ENCODE peak calls at places on chromosomes 13 and 19, in eight cellular contexts. O is HFFc6, Q is cardiac fibroblast, X is prostate gland, B is left ventricle myocardium inferior, D is body of pancreas, I is lung, E is IMR-90. P is an unnamed sample.

GRCh38 chr13:75220238-75220542 is 261.8 kb downstream of the TBC1D4 start:
- DNase-seq in X (no peak), O (no peak), B (no peak), Q (no peak), D (no peak), I (no peak), E (no peak), P (no peak)

GRCh38 chr13:37886879-37887278 is 17.3 kb upstream of the TRPC4 start:
- DNase-seq in E (no peak), I (no peak), O (no peak), Q (no peak), D (no peak), X (no peak), B (no peak), P (no peak)

GRCh38 chr19:39236527-39236926 is 8.3 kb downstream of the IFNL3 start:
- DNase-seq in E (no peak), X (no peak), O (no peak), B (no peak), I (no peak), Q (no peak), D (no peak), P (no peak)

GRCh38 chr19:11142528-11143171 is 12.9 kb downstream of the SPC24 start:
- DNase-seq in I (peak; percentile 93), E (peak; percentile 95), X (peak; percentile 62), B (peak; percentile 92), D (peak; percentile 80), O (peak; percentile 93), Q (peak; percentile 96), P (peak; percentile 98)

GRCh38 chr19:48680436-48681126 is 7.8 kb upstream of the NTN5 start:
- DNase-seq in X (no peak), E (no peak), I (no peak), B (no peak), D (no peak), Q (no peak), O (no peak), P (no peak)

GRCh38 chr19:38402967-38403674 is at the start of gene FAM98C:
- DNase-seq in I (peak; percentile 96), B (peak; percentile 96), Q (peak; percentile 96), X (peak; percentile 96), D (peak; percentile 97), O (peak; percentile 93), E (peak; percentile 92), P (peak; percentile 99)

GRCh38 chr19:12868540-12869112 is 12.6 kb downstream of the DNASE2 start:
- DNase-seq in B (no peak), X (no peak), D (no peak), I (no peak), Q (peak; percentile 29), O (peak; percentile 25), E (no peak), P (no peak)

GRCh38 chr13:49998714-49999624 is 2.1 kb downstream of the TRIM13 start:
- DNase-seq in I (no peak), E (no peak), D (no peak), B (no peak), Q (no peak), O (no peak), X (no peak), P (no peak)

GRCh38 chr13:43835701-43836100 is 43.8 kb downstream of the CCDC122 start:
- DNase-seq in D (no peak), B (no peak), Q (peak; percentile 61), I (no peak), E (peak; percentile 61), X (no peak), O (no peak), P (no peak)

GRCh38 chr13:32471187-32471922 is 43.4 kb upstream of the N4BP2L1 start:
- DNase-seq in B (peak; percentile 42), O (no peak), E (peak; percentile 67), X (no peak), D (no peak), I (no peak), Q (peak; percentile 66), P (no peak)

GRCh38 chr19:4066176-4066606 is 508 bp downstream of the ZBTB7A start:
- DNase-seq in E (no peak), O (no peak), Q (no peak), D (peak; percentile 59), X (peak; percentile 47), I (no peak), B (peak; percentile 63), P (no peak)

GRCh38 chr13:50672025-50672424 is 171.5 kb downstream of the DLEU7 start:
- DNase-seq in O (no peak), B (no peak), D (peak; percentile 57), E (no peak), I (no peak), X (no peak), Q (peak; percentile 31), P (no peak)

GRCh38 chr13:83312194-83312593 is 570.1 kb downstream of the SLITRK1 start:
- DNase-seq in Q (peak; percentile 12), E (peak; percentile 6), I (no peak), X (no peak), D (no peak), B (no peak), O (no peak), P (no peak)

GRCh38 chr19:19444694-19445155 is 39.2 kb downstream of the GATAD2A start:
- DNase-seq in D (no peak), Q (peak; percentile 43), X (no peak), E (peak; percentile 36), O (peak; percentile 35), B (no peak), I (no peak), P (no peak)

GRCh38 chr19:54369082-54369691 is 4.5 kb upstream of the LAIR1 start:
- DNase-seq in D (no peak), E (no peak), X (no peak), Q (no peak), B (no peak), I (no peak), O (no peak), P (no peak)

GRCh38 chr13:114310961-114311360 is 3.3 kb upstream of the CHAMP1 start:
- DNase-seq in I (no peak), O (no peak), D (no peak), X (no peak), B (no peak), E (peak; percentile 75), Q (peak; percentile 38), P (no peak)

GRCh38 chr19:44587863-44588752 is 25.3 kb upstream of the IGSF23 start:
- DNase-seq in D (no peak), X (no peak), B (no peak), I (no peak), E (peak; percentile 96), O (peak; percentile 82), Q (peak; percentile 90), P (no peak)

GRCh38 chr19:55257461-55258411 is 1.1 kb downstream of the PPP6R1 start:
- DNase-seq in Q (peak; percentile 21), B (no peak), D (peak; percentile 23), I (no peak), E (peak; percentile 32), X (no peak), O (no peak), P (no peak)

GRCh38 chr19:47479701-47480503 is 4.1 kb downstream of the KPTN start:
- DNase-seq in O (no peak), B (no peak), X (no peak), E (no peak), I (no peak), Q (no peak), D (no peak), P (no peak)

DNA sequence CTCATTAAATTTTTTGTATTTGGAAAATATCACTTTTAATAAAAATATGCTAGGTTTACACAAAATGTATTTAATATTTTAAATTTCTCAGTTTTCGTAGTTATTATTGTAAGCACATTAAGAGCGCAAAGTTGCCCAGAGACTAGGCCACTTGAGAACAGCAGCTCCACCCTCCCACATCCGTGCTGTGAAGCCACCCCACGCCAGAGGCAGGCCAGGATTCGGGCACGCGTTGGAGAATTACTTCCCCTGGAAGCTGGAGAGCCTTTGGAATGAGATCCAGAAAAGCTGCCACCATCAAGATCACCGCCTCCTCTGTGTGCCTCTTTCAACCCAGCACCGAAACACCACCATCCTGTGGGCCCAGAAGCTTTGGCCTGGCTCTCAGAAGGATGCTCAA is 41.0 kb upstream of the SPACA7 start:
- DNase-seq in X (no peak), O (no peak), Q (no peak), I (no peak), D (no peak), B (no peak), E (no peak), P (no peak)
- TF ChIP-seq CTCF in X (no peak), O (no peak), Q (no peak), I (no peak), D (no peak), B (no peak), E (no peak), P (no peak)

GRCh38 chr19:50835785-50836542 is 2.6 kb upstream of the KLK15 start:
- DNase-seq in B (peak; percentile 66), E (peak; percentile 45), O (peak; percentile 26), I (peak; percentile 64), X (peak; percentile 83), D (peak; percentile 93), Q (peak; percentile 60), P (peak; percentile 90)
- TF ChIP-seq CTCF in B (no peak), E (no peak), O (no peak), I (no peak), X (no peak), D (no peak), Q (no peak), P (no peak)

DNA sequence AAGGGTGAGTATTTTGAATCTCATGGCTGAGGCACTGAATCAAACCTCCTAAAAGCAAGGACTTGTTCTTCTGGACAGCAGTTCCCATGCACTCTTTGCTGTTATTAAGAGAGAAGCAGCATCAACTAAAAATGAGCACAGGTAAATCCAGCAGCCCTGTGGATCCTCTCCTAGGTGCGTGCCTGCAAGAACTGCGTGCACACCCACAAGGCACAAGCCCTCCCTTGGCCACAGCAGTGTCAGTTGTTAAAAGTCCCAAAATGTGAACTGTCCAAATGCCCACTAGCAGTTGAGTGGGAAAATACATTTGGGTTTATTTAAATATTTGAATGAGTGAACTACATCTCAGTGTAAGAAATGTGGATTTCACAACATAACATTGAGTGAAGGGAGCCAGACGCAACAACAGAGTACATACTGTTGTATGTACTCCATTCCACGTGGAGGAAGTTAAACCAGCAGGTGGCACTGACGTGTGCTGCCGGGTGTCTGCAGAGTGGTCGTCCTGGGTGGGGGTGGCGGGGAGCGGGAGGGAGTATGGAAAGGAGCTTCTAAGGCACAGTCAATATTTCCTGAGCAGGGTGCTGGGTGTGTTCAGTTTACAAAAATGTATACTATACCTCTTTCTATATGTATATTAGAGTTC is 266.4 kb downstream of the NALCN start:
- DNase-seq in I (no peak), E (peak; percentile 66), B (no peak), Q (peak; percentile 70), D (no peak), O (peak; percentile 4), X (no peak), P (no peak)
- TF ChIP-seq CTCF in I (no peak), E (peak; percentile 55), B (peak; percentile 13), Q (peak; percentile 48), D (no peak), O (peak; percentile 74), X (no peak), P (peak; percentile 60)

DNA sequence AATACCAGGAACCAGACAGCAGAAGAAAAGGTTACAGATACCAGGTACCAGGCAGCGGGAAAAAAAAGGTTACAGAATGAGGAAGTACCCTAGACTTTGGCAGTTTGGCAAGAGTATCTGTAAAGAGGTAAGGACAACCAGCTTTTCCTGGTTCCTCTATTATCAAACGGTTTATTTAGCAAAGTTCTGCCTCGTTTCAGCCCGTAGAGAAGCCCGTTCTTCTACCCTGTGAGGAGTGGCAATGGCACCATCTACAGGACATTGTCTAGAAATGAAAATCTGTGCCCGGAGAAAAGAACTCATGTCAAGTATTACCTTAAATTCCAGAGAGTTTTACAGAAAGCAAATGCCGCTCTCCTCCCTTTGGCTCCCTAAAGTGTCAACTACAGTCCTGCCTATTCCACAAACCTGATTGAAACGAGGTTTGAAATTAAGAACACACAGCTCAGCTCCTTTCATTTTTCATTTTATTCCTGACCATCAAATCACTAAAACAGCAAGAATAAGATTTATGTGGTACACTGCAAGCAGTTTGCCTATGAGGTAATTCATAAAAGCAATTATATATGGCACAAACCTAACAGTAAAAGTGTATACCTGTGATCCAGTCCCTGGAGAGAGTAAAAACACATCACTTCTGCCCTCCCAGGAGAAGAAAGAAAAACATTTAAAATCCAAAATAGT is 226.3 kb downstream of the SLC7A1 start:
- DNase-seq in E (peak; percentile 34), Q (peak; percentile 56), D (no peak), I (no peak), B (no peak), X (peak; percentile 9), O (peak; percentile 37), P (no peak)
- TF ChIP-seq CTCF in E (peak; percentile 57), Q (peak; percentile 51), D (peak; percentile 46), I (no peak), B (peak; percentile 65), X (peak; percentile 46), O (peak; percentile 76), P (peak; percentile 67)

P was measured in osteocyte.